ENCODE peak calls at places on chromosomes 7 and 10, in eight cellular contexts. One of them, this sample, is unnamed.

GRCh38 chr10:51183783-51184182 is 109.5 kb downstream of the PRKG1 start:
- DNase-seq in GM20000: no peak
- DNase-seq in HCT116: no peak
- DNase-seq in upper lobe of right lung: no peak
- DNase-seq in HFFc6: no peak
- DNase-seq in spleen: no peak
- DNase-seq in AG04450: no peak
- DNase-seq in suprapubic skin: no peak
- DNase-seq in this sample: no peak

GRCh38 chr10:116819999-116820677 is 29.2 kb upstream of the ENO4 start:
- DNase-seq in HFFc6: no peak
- DNase-seq in spleen: no peak
- DNase-seq in GM20000: no peak
- DNase-seq in HCT116: no peak
- DNase-seq in suprapubic skin: no peak
- DNase-seq in upper lobe of right lung: no peak
- DNase-seq in AG04450: no peak
- DNase-seq in this sample: no peak

GRCh38 chr7:129433823-129434171 is 435 bp upstream of the STRIP2 start:
- DNase-seq in AG04450: no peak
- DNase-seq in spleen: no peak
- DNase-seq in HCT116: peak
- DNase-seq in GM20000: no peak
- DNase-seq in upper lobe of right lung: no peak
- DNase-seq in suprapubic skin: no peak
- DNase-seq in HFFc6: peak
- DNase-seq in this sample: no peak

GRCh38 chr10:131726460-131726861 is 174.3 kb upstream of the PPP2R2D start:
- DNase-seq in AG04450: no peak
- DNase-seq in HCT116: no peak
- DNase-seq in spleen: peak
- DNase-seq in suprapubic skin: peak
- DNase-seq in HFFc6: no peak
- DNase-seq in upper lobe of right lung: peak
- DNase-seq in GM20000: no peak
- DNase-seq in this sample: peak

GRCh38 chr7:105673367-105674188 is 92.3 kb upstream of the EFCAB10 start:
- DNase-seq in spleen: no peak
- DNase-seq in suprapubic skin: no peak
- DNase-seq in AG04450: no peak
- DNase-seq in HFFc6: no peak
- DNase-seq in HCT116: no peak
- DNase-seq in upper lobe of right lung: peak
- DNase-seq in GM20000: no peak
- DNase-seq in this sample: no peak

GRCh38 chr10:79929409-79929904 is 19.4 kb downstream of the SFTPD start:
- DNase-seq in suprapubic skin: peak
- DNase-seq in AG04450: peak
- DNase-seq in upper lobe of right lung: peak
- DNase-seq in HFFc6: peak
- DNase-seq in HCT116: peak
- DNase-seq in spleen: peak
- DNase-seq in GM20000: peak
- DNase-seq in this sample: no peak

GRCh38 chr10:99540673-99541531 is 8.2 kb downstream of the NKX2-3 start:
- DNase-seq in spleen: no peak
- DNase-seq in HFFc6: no peak
- DNase-seq in HCT116: no peak
- DNase-seq in upper lobe of right lung: peak
- DNase-seq in suprapubic skin: no peak
- DNase-seq in GM20000: peak
- DNase-seq in AG04450: no peak
- DNase-seq in this sample: no peak

GRCh38 chr7:47354831-47355541 is 226.9 kb downstream of the TNS3 start:
- DNase-seq in upper lobe of right lung: no peak
- DNase-seq in HCT116: no peak
- DNase-seq in spleen: peak
- DNase-seq in GM20000: no peak
- DNase-seq in HFFc6: no peak
- DNase-seq in suprapubic skin: no peak
- DNase-seq in AG04450: no peak
- DNase-seq in this sample: no peak

GRCh38 chr10:95431900-95432342 is 129.2 kb downstream of the SORBS1 start:
- DNase-seq in suprapubic skin: no peak
- DNase-seq in HCT116: no peak
- DNase-seq in spleen: no peak
- DNase-seq in GM20000: peak
- DNase-seq in HFFc6: no peak
- DNase-seq in AG04450: no peak
- DNase-seq in upper lobe of right lung: no peak
- DNase-seq in this sample: no peak

GRCh38 chr7:12572941-12573340 is 2.4 kb downstream of the SCIN start:
- DNase-seq in AG04450: no peak
- DNase-seq in spleen: no peak
- DNase-seq in suprapubic skin: no peak
- DNase-seq in HFFc6: no peak
- DNase-seq in HCT116: no peak
- DNase-seq in upper lobe of right lung: no peak
- DNase-seq in GM20000: no peak
- DNase-seq in this sample: no peak

GRCh38 chr7:35802649-35803048 is 1.8 kb downstream of the SEPTIN7 start:
- DNase-seq in AG04450: no peak
- DNase-seq in upper lobe of right lung: no peak
- DNase-seq in HCT116: no peak
- DNase-seq in HFFc6: no peak
- DNase-seq in GM20000: peak
- DNase-seq in suprapubic skin: no peak
- DNase-seq in spleen: no peak
- DNase-seq in this sample: no peak

GRCh38 chr7:111560773-111561658 is 1.3 kb downstream of the IMMP2L start:
- DNase-seq in spleen: no peak
- DNase-seq in HCT116: no peak
- DNase-seq in HFFc6: peak
- DNase-seq in AG04450: no peak
- DNase-seq in suprapubic skin: no peak
- DNase-seq in GM20000: peak
- DNase-seq in upper lobe of right lung: no peak
- DNase-seq in this sample: no peak

GRCh38 chr7:5679741-5680473 is 101.6 kb downstream of the RNF216 start:
- DNase-seq in HCT116: no peak
- DNase-seq in AG04450: no peak
- DNase-seq in HFFc6: no peak
- DNase-seq in upper lobe of right lung: peak
- DNase-seq in suprapubic skin: peak
- DNase-seq in spleen: peak
- DNase-seq in GM20000: peak
- DNase-seq in this sample: peak

GRCh38 chr10:7797582-7797981 is 9.6 kb downstream of the ATP5F1C start:
- DNase-seq in HFFc6: peak
- DNase-seq in upper lobe of right lung: no peak
- DNase-seq in HCT116: peak
- DNase-seq in AG04450: peak
- DNase-seq in spleen: no peak
- DNase-seq in GM20000: no peak
- DNase-seq in suprapubic skin: no peak
- DNase-seq in this sample: no peak

GRCh38 chr7:51649-52048 is 140.7 kb upstream of the FAM20C start:
- DNase-seq in AG04450: no peak
- DNase-seq in suprapubic skin: no peak
- DNase-seq in spleen: no peak
- DNase-seq in HCT116: no peak
- DNase-seq in HFFc6: no peak
- DNase-seq in upper lobe of right lung: peak
- DNase-seq in GM20000: no peak
- DNase-seq in this sample: no peak

GRCh38 chr10:24952701-24953349 is 419 bp upstream of the PRTFDC1 start:
- DNase-seq in AG04450: no peak
- DNase-seq in suprapubic skin: peak
- DNase-seq in GM20000: peak
- DNase-seq in HFFc6: peak
- DNase-seq in spleen: peak
- DNase-seq in upper lobe of right lung: peak
- DNase-seq in HCT116: no peak
- DNase-seq in this sample: no peak

GRCh38 chr7:134941185-134941900 is 45.0 kb upstream of the AGBL3 start:
- DNase-seq in HFFc6: peak
- DNase-seq in upper lobe of right lung: no peak
- DNase-seq in GM20000: no peak
- DNase-seq in HCT116: no peak
- DNase-seq in suprapubic skin: no peak
- DNase-seq in AG04450: peak
- DNase-seq in spleen: no peak
- DNase-seq in this sample: no peak

GRCh38 chr7:42237891-42238531 is 1.0 kb upstream of the GLI3 start:
- DNase-seq in HFFc6: peak
- DNase-seq in spleen: no peak
- DNase-seq in upper lobe of right lung: peak
- DNase-seq in HCT116: no peak
- DNase-seq in AG04450: no peak
- DNase-seq in GM20000: no peak
- DNase-seq in suprapubic skin: peak
- DNase-seq in this sample: no peak

DNA sequence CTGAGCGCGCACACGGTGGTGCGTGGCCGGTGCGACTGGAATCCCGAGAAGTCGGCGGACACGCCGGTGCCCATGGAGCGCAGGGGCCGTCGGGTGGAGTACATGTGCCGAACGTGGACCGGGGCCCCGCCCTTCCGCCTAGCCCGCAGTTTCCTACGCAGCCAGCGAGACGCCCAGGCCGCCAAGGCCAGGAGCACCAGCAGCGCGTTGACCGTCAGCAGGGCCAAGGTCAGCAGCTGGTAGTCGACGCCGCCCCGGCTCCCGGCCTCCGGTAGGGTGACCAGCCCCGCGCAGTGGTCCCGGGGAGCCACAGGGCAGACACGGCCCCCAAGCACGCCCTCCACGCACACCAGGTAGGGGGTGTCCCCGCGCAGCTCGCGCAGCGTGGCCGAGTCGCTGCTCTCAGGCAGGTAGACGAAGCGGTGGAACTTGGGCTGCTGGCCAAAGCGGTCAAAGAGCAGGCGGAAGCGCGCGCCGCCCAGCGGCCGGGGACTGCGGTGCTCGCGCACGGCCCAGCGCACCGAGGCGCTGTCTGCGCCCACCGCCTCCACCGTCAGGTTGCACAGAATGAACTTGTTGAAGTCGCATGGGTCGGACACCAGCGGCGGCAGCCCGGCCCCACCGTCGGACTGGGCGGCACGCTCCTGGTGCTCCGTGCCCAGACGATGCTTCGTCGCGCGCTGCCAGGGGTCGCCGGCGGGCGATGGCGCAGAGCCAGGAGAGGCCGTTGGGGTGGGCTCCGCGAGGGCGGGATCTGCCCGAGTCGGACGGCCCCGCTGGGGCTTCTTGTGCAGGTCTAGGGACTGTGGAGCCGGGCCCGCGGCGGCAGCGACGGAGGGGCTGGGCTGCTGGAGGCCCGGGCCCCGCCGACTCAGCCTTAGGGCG is 2.2 kb downstream of the TRIL start:
- DNase-seq in upper lobe of right lung: peak
- DNase-seq in AG04450: no peak
- DNase-seq in spleen: peak
- DNase-seq in HCT116: no peak
- DNase-seq in GM20000: peak
- DNase-seq in HFFc6: no peak
- DNase-seq in suprapubic skin: peak
- DNase-seq in this sample: peak
- TF ChIP-seq CTCF in upper lobe of right lung: peak
- TF ChIP-seq CTCF in AG04450: peak
- TF ChIP-seq CTCF in spleen: peak
- TF ChIP-seq CTCF in HCT116: peak
- TF ChIP-seq CTCF in GM20000: peak
- TF ChIP-seq CTCF in HFFc6: no peak
- TF ChIP-seq CTCF in suprapubic skin: peak
- TF ChIP-seq CTCF in this sample: peak

DNA sequence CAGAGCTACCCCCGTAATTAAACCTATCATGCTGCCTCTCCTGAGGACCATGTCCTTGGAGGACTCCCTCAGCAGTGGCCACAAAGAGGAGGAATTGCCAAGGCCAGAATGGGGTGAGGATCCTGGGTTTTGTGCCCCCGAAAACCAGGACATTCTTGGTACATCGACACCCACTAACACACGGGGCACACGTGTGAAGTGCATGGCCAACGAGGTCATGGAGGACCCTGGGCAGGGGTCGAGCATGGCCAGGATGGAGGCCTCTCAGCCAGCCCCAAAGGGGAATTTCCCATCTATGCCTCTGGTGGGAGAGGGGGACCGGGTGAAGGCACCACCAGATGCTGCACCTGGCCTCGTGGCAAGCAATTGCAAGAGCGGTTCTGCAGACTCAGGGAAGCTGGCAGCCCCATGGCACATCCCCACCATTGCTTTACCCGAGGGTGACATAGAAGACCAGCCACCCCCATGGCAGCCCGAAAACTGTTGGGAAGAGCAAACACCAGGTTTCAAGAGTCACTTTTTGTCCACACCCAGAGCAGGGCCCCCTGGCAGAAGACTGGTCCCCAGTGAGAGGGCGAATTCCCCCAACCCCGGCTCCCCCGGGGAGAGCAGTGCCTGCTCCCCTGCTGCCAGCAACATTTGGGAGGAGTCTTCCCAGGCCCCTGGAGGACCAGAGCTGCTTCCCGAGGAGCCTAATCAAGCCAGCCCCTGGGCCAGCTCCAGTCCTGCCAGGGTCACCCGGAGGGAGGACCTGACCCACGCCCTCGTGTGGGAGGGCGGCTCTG is 26.4 kb downstream of the C10orf71 start:
- DNase-seq in spleen: no peak
- DNase-seq in suprapubic skin: peak
- DNase-seq in HFFc6: no peak
- DNase-seq in AG04450: no peak
- DNase-seq in HCT116: no peak
- DNase-seq in GM20000: no peak
- DNase-seq in upper lobe of right lung: no peak
- DNase-seq in this sample: no peak
- TF ChIP-seq CTCF in spleen: no peak
- TF ChIP-seq CTCF in suprapubic skin: no peak
- TF ChIP-seq CTCF in HFFc6: no peak
- TF ChIP-seq CTCF in AG04450: no peak
- TF ChIP-seq CTCF in HCT116: no peak
- TF ChIP-seq CTCF in GM20000: no peak
- TF ChIP-seq CTCF in upper lobe of right lung: no peak
- TF ChIP-seq CTCF in this sample: no peak

GRCh38 chr7:55018361-55019328 is at the start of gene EGFR:
- DNase-seq in spleen: peak
- DNase-seq in AG04450: peak
- DNase-seq in suprapubic skin: peak
- DNase-seq in HFFc6: peak
- DNase-seq in GM20000: peak
- DNase-seq in upper lobe of right lung: peak
- DNase-seq in HCT116: peak
- DNase-seq in this sample: no peak
- TF ChIP-seq CTCF in spleen: no peak
- TF ChIP-seq CTCF in AG04450: no peak
- TF ChIP-seq CTCF in suprapubic skin: no peak
- TF ChIP-seq CTCF in HFFc6: no peak
- TF ChIP-seq CTCF in GM20000: no peak
- TF ChIP-seq CTCF in upper lobe of right lung: no peak
- TF ChIP-seq CTCF in HCT116: no peak
- TF ChIP-seq CTCF in this sample: no peak

DNA sequence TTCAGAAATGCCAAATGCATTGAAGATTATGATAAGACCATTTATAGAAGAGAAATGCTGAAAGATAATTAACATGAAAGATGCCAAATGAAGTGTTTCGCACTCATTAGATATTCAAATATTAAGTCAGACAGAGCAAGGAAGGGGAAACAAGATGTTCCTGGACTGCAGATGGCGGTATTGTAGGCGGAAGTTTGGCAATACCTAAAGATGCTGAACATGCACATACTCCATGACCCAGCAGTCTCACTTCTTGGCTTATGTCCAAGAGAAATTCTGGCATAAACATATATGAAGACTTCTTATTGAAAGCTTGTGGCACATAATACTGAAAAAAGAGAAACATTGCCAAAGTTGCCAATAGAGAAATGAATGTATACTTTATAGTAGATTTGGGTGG is 325.4 kb upstream of the SEMA3C start:
- DNase-seq in suprapubic skin: no peak
- DNase-seq in HFFc6: no peak
- DNase-seq in GM20000: no peak
- DNase-seq in upper lobe of right lung: no peak
- DNase-seq in HCT116: peak
- DNase-seq in spleen: no peak
- DNase-seq in AG04450: no peak
- DNase-seq in this sample: no peak
- TF ChIP-seq CTCF in suprapubic skin: no peak
- TF ChIP-seq CTCF in HFFc6: peak
- TF ChIP-seq CTCF in GM20000: no peak
- TF ChIP-seq CTCF in upper lobe of right lung: no peak
- TF ChIP-seq CTCF in HCT116: peak
- TF ChIP-seq CTCF in spleen: no peak
- TF ChIP-seq CTCF in AG04450: peak
- TF ChIP-seq CTCF in this sample: no peak